ENCODE peak calls at places on chromosomes 3 and 15, in four cellular contexts. C, V, S and L are unnamed samples.
A peak's percentile ranks its signal among the peaks of the same experiment; 100 is the strongest.

GRCh38 chr3:157526036-157526435 is 22.8 kb upstream of the VEPH1 start:
- DNase-seq in S (no peak), V (no peak), C (no peak), L (no peak)

GRCh38 chr3:156678216-156678615 is 3.8 kb downstream of the TIPARP start:
- DNase-seq in V (no peak), S (no peak), C (no peak), L (no peak)

GRCh38 chr15:95450413-95450812 is 880.1 kb upstream of the NR2F2 start:
- DNase-seq in S (no peak), C (no peak), V (no peak), L (no peak)

GRCh38 chr3:152943645-152944044 is 108.7 kb downstream of the P2RY1 start:
- DNase-seq in V (no peak), S (no peak), C (peak; percentile 22), L (no peak)

GRCh38 chr3:185831195-185831594 is 6.4 kb upstream of the IGF2BP2 start:
- DNase-seq in V (no peak), C (no peak), S (no peak), L (no peak)

GRCh38 chr3:141355242-141355641 is 13.1 kb upstream of the ZBTB38 start:
- DNase-seq in V (no peak), S (no peak), C (no peak), L (no peak)

GRCh38 chr15:95718441-95718840 is 612.1 kb upstream of the NR2F2 start:
- DNase-seq in S (peak; percentile 85), C (no peak), V (no peak), L (peak; percentile 42)

GRCh38 chr3:155424041-155424605 is 130.6 kb upstream of the STRIT1 start:
- DNase-seq in V (no peak), C (no peak), S (no peak), L (no peak)

GRCh38 chr3:16770021-16770420 is 114.7 kb upstream of the PLCL2 start:
- DNase-seq in V (no peak), S (no peak), C (no peak), L (no peak)

GRCh38 chr3:158569717-158570244 is 1.2 kb upstream of the MLF1 start:
- DNase-seq in V (no peak), C (no peak), S (peak; percentile 28), L (no peak)

GRCh38 chr3:111072016-111072891 is 638 bp downstream of the NECTIN3 start:
- DNase-seq in C (peak; percentile 43), S (peak; percentile 53), V (peak; percentile 48), L (peak; percentile 43)

GRCh38 chr15:57476533-57476975 is 100.2 kb downstream of the CGNL1 start:
- DNase-seq in S (no peak), C (no peak), V (no peak), L (peak; percentile 37)

GRCh38 chr15:75583689-75584088 is 4.6 kb upstream of the PTPN9 start:
- DNase-seq in S (no peak), V (no peak), C (no peak), L (no peak)

GRCh38 chr15:77552066-77552465 is 80.6 kb downstream of the LINGO1 start:
- DNase-seq in V (no peak), S (no peak), C (peak; percentile 49), L (no peak)

GRCh38 chr3:9779721-9780450 is 10.1 kb upstream of the CAMK1 start:
- DNase-seq in S (no peak), C (no peak), V (no peak), L (no peak)

GRCh38 chr3:11690863-11691833 is 47.4 kb upstream of the VGLL4 start:
- DNase-seq in V (no peak), S (no peak), C (no peak), L (peak; percentile 50)

GRCh38 chr3:168398371-168399030 is 302.8 kb upstream of the GOLIM4 start:
- DNase-seq in S (no peak), V (no peak), C (no peak), L (peak; percentile 38)

GRCh38 chr15:90300988-90301715 is 35.7 kb downstream of the NGRN start:
- DNase-seq in V (peak; percentile 69), C (peak; percentile 74), S (peak; percentile 54), L (peak; percentile 51)

GRCh38 chr15:51108933-51109550 is 14.3 kb upstream of the TNFAIP8L3 start:
- DNase-seq in S (no peak), C (no peak), V (no peak), L (peak; percentile 88)

GRCh38 chr3:72560857-72561675 is 287.2 kb downstream of the SHQ1 start:
- DNase-seq in V (no peak), C (no peak), S (no peak), L (no peak)

GRCh38 chr3:160869825-160870224 is 113.8 kb downstream of the PPM1L start:
- DNase-seq in C (no peak), V (no peak), S (no peak), L (no peak)

GRCh38 chr3:44409640-44410410 is 67.6 kb downstream of the ZNF445 start:
- DNase-seq in C (no peak), V (no peak), S (no peak), L (no peak)

GRCh38 chr3:192715126-192715525 is 12.2 kb downstream of the FGF12 start:
- DNase-seq in V (no peak), S (no peak), C (no peak), L (no peak)

GRCh38 chr3:192719964-192720363 is 7.4 kb downstream of the FGF12 start:
- DNase-seq in C (no peak), S (no peak), V (no peak), L (no peak)
- H3K4me3 ChIP-seq in C (no peak overlapping the region), S (no peak overlapping the region), V (no peak overlapping the region), L (no peak overlapping the region)

DNA sequence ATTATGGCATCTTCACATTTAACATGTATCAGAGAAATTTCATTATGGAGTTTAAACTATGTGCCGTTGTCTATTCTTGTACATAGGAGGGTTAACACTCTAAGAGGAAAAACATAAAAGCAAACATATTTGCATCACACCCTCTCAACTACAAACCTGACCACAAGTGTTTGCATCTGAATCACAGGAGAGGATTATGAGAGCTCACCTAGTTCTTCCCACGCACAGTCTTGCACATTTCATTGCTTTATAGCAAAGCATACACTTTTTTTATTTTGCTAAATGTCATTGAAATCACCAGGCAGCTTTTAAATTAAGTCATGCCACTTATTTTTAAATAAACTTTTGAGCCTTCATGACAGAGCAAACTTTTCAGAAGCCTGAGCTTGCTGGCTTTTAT is 12.5 kb downstream of the TRAT1 start:
- DNase-seq in C (no peak), S (no peak), V (no peak), L (no peak)
- H3K4me3 ChIP-seq in C (no peak overlapping the region), S (no peak overlapping the region), V (no peak overlapping the region), L (no peak overlapping the region)

DNA sequence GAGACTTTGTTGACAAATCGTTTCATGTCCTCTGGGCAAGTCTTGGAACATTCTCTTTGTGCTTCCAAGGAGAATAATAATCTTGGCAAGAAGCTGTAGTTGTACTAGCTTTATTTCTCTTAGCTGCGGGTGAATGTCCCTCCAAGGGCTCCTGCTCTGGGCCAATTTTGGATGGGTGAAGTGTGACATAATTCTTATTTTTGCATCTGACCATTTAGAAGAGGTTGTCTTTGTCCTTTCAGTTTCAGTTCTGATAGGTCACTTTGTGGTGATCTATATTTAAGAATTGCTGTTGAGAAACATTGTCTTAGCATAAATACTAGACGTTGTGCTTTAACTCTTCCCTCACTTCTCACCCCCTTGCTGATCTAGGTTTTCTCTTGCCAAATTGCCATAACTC is 164.8 kb upstream of the RORA start:
- DNase-seq in V (no peak), S (no peak), C (no peak), L (peak; percentile 10)
- H3K4me3 ChIP-seq in V (no peak overlapping the region), S (no peak overlapping the region), C (no peak overlapping the region), L (no peak overlapping the region)

DNA sequence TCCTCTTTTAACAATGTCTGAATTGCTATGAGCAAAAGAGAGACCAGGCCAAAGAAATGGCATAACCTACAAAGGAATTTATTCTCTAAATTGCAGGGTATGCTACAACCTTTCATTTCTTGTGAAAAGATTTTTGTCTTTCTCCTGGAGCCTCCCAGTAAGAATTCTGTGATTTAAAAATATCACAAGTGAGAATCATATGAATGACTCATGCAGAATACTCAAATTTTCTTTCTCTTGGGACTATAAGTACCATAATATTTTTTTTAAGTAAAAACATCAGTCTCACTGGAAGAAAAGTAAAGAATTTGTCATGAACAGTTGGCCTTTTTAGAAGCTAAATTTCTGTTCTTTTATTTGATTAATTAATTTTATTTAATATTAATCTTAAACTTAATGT is 26.3 kb downstream of the SYNPR start:
- DNase-seq in V (no peak), S (no peak), C (no peak), L (peak; percentile 15)
- H3K4me3 ChIP-seq in V (no peak overlapping the region), S (no peak overlapping the region), C (no peak overlapping the region), L (no peak overlapping the region)